ENCODE peak calls at places on chromosomes 11 and 22, in ten cellular contexts. One of them, this sample, is unnamed.
A peak's percentile ranks its signal among the peaks of the same experiment; 100 is the strongest.

GRCh38 chr22:23233746-23234408 is 53.6 kb downstream of the BCR start:
- DNase-seq in IMR-90: peak; percentile 92
- DNase-seq in fibroblast of lung: peak; percentile 82
- DNase-seq in neuronal stem cell: no peak
- DNase-seq in GM23338: no peak
- DNase-seq in HCT116: no peak
- DNase-seq in K562: peak; percentile 63
- DNase-seq in neural progenitor cell: no peak
- DNase-seq in hepatocyte: peak; percentile 52
- DNase-seq in Karpas-422: no peak
- DNase-seq in this sample: peak; percentile 93

GRCh38 chr11:123300874-123301695 is 106.0 kb upstream of the CLMP start:
- DNase-seq in IMR-90: peak; percentile 68
- DNase-seq in fibroblast of lung: peak; percentile 70
- DNase-seq in neuronal stem cell: no peak
- DNase-seq in GM23338: no peak
- DNase-seq in HCT116: peak; percentile 63
- DNase-seq in K562: no peak
- DNase-seq in neural progenitor cell: no peak
- DNase-seq in hepatocyte: no peak
- DNase-seq in Karpas-422: no peak
- DNase-seq in this sample: no peak

GRCh38 chr11:32316232-32316631 is 119.1 kb downstream of the WT1 start:
- DNase-seq in IMR-90: no peak
- DNase-seq in fibroblast of lung: no peak
- DNase-seq in neuronal stem cell: no peak
- DNase-seq in GM23338: no peak
- DNase-seq in HCT116: no peak
- DNase-seq in K562: no peak
- DNase-seq in neural progenitor cell: no peak
- DNase-seq in hepatocyte: no peak
- DNase-seq in Karpas-422: no peak
- DNase-seq in this sample: no peak

GRCh38 chr11:66347425-66348276 is at the start of gene B4GAT1:
- DNase-seq in IMR-90: peak; percentile 93
- DNase-seq in fibroblast of lung: peak; percentile 95
- DNase-seq in neuronal stem cell: peak; percentile 92
- DNase-seq in GM23338: peak; percentile 75
- DNase-seq in HCT116: peak; percentile 85
- DNase-seq in K562: peak; percentile 90
- DNase-seq in neural progenitor cell: peak; percentile 90
- DNase-seq in hepatocyte: peak; percentile 91
- DNase-seq in Karpas-422: peak; percentile 90
- DNase-seq in this sample: peak; percentile 95

GRCh38 chr11:124917115-124917637 is 1.9 kb upstream of the HEPN1 start:
- DNase-seq in IMR-90: peak; percentile 89
- DNase-seq in fibroblast of lung: peak; percentile 93
- DNase-seq in neuronal stem cell: no peak
- DNase-seq in GM23338: no peak
- DNase-seq in HCT116: no peak
- DNase-seq in K562: no peak
- DNase-seq in neural progenitor cell: no peak
- DNase-seq in hepatocyte: no peak
- DNase-seq in Karpas-422: no peak
- DNase-seq in this sample: no peak

GRCh38 chr22:21044931-21045584 is 688 bp upstream of the LRRC74B start:
- DNase-seq in IMR-90: peak; percentile 65
- DNase-seq in fibroblast of lung: peak; percentile 57
- DNase-seq in neuronal stem cell: no peak
- DNase-seq in GM23338: peak; percentile 28
- DNase-seq in HCT116: no peak
- DNase-seq in K562: peak; percentile 73
- DNase-seq in neural progenitor cell: peak; percentile 21
- DNase-seq in hepatocyte: no peak
- DNase-seq in Karpas-422: peak; percentile 88
- DNase-seq in this sample: peak; percentile 90

GRCh38 chr11:95228081-95228859 is 2.7 kb downstream of the SESN3 start:
- DNase-seq in IMR-90: no peak
- DNase-seq in fibroblast of lung: peak; percentile 35
- DNase-seq in neuronal stem cell: no peak
- DNase-seq in GM23338: no peak
- DNase-seq in HCT116: no peak
- DNase-seq in K562: no peak
- DNase-seq in neural progenitor cell: no peak
- DNase-seq in hepatocyte: no peak
- DNase-seq in Karpas-422: no peak
- DNase-seq in this sample: peak; percentile 73

GRCh38 chr22:32411388-32411787 is 659 bp downstream of the RTCB start:
- DNase-seq in IMR-90: peak; percentile 40
- DNase-seq in fibroblast of lung: peak; percentile 10
- DNase-seq in neuronal stem cell: no peak
- DNase-seq in GM23338: peak; percentile 50
- DNase-seq in HCT116: no peak
- DNase-seq in K562: no peak
- DNase-seq in neural progenitor cell: peak; percentile 4
- DNase-seq in hepatocyte: peak; percentile 54
- DNase-seq in Karpas-422: peak; percentile 60
- DNase-seq in this sample: no peak

GRCh38 chr11:67627788-67628624 is 1.7 kb downstream of the NUDT8 start:
- DNase-seq in IMR-90: no peak
- DNase-seq in fibroblast of lung: no peak
- DNase-seq in neuronal stem cell: no peak
- DNase-seq in GM23338: no peak
- DNase-seq in HCT116: no peak
- DNase-seq in K562: no peak
- DNase-seq in neural progenitor cell: no peak
- DNase-seq in hepatocyte: no peak
- DNase-seq in Karpas-422: no peak
- DNase-seq in this sample: peak; percentile 48
- H3K4me2 ChIP-seq in IMR-90: no peak overlapping the region
- H3K4me2 ChIP-seq in fibroblast of lung: no peak overlapping the region
- H3K4me2 ChIP-seq in neuronal stem cell: no peak overlapping the region
- H3K4me2 ChIP-seq in GM23338: no peak overlapping the region
- H3K4me2 ChIP-seq in HCT116: peak overlapping the region; percentile 92
- H3K4me2 ChIP-seq in K562: peak overlapping the region; percentile 83
- H3K4me2 ChIP-seq in neural progenitor cell: no peak overlapping the region
- H3K4me2 ChIP-seq in hepatocyte: no peak overlapping the region
- H3K4me2 ChIP-seq in Karpas-422: peak overlapping the region; percentile 68
- H3K4me2 ChIP-seq in this sample: no peak overlapping the region

DNA sequence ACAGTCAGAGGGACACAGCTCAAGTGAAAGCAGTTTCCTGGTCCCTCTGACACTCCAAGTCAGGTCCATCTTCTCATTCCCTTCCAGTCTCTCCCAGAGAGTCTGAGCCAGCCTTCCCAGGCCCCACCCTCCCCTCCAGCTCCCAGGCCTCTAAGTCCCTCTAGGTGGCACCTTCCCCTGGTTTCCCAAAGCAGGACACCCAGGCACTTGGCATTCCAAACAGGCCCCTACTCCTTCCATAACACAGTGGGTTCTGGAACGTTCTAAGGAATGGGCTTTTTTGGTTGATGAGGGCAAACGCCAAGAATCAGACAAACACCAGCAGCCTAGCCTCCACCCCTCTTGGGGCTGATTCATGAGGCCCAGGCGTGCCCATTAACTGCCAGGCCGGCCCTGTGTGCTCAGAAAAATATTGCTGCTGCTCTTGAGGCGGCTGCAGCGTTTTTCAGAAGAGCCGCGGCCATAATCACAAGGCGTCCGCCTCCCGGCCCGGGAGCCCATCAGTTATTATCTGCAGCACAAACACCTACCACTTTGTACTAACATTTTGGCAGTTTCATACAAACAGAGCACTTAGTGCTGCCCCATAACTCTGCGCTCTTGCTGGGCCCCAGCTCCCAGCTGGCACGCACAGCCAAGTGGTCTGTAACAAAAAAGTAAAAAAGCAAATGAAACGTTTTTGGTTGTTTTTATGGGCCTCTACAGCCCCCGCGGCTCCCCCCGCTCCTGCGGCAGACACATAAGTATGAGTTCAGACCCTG is 418.6 kb downstream of the SOX6 start:
- DNase-seq in IMR-90: peak; percentile 32
- DNase-seq in fibroblast of lung: peak; percentile 54
- DNase-seq in neuronal stem cell: no peak
- DNase-seq in GM23338: peak; percentile 21
- DNase-seq in HCT116: no peak
- DNase-seq in K562: no peak
- DNase-seq in neural progenitor cell: no peak
- DNase-seq in hepatocyte: peak; percentile 38
- DNase-seq in Karpas-422: no peak
- DNase-seq in this sample: peak; percentile 89
- H3K4me3 ChIP-seq in IMR-90: no peak overlapping the region
- H3K4me3 ChIP-seq in fibroblast of lung: no peak overlapping the region
- H3K4me3 ChIP-seq in neuronal stem cell: no peak overlapping the region
- H3K4me3 ChIP-seq in GM23338: no peak overlapping the region
- H3K4me3 ChIP-seq in HCT116: no peak overlapping the region
- H3K4me3 ChIP-seq in K562: no peak overlapping the region
- H3K4me3 ChIP-seq in neural progenitor cell: no peak overlapping the region
- H3K4me3 ChIP-seq in hepatocyte: no peak overlapping the region
- H3K4me3 ChIP-seq in Karpas-422: no peak overlapping the region
- H3K4me3 ChIP-seq in this sample: peak overlapping the region; percentile 56

GRCh38 chr22:37165940-37166674 is 16.4 kb upstream of the IL2RB start:
- DNase-seq in IMR-90: no peak
- DNase-seq in fibroblast of lung: no peak
- DNase-seq in neuronal stem cell: no peak
- DNase-seq in GM23338: no peak
- DNase-seq in HCT116: no peak
- DNase-seq in K562: no peak
- DNase-seq in neural progenitor cell: no peak
- DNase-seq in hepatocyte: no peak
- DNase-seq in Karpas-422: no peak
- DNase-seq in this sample: peak; percentile 51
- H3K4me2 ChIP-seq in IMR-90: no peak overlapping the region
- H3K4me2 ChIP-seq in fibroblast of lung: no peak overlapping the region
- H3K4me2 ChIP-seq in neuronal stem cell: no peak overlapping the region
- H3K4me2 ChIP-seq in GM23338: no peak overlapping the region
- H3K4me2 ChIP-seq in HCT116: peak overlapping the region; percentile 68
- H3K4me2 ChIP-seq in K562: no peak overlapping the region
- H3K4me2 ChIP-seq in neural progenitor cell: no peak overlapping the region
- H3K4me2 ChIP-seq in hepatocyte: no peak overlapping the region
- H3K4me2 ChIP-seq in Karpas-422: no peak overlapping the region
- H3K4me2 ChIP-seq in this sample: no peak overlapping the region

DNA sequence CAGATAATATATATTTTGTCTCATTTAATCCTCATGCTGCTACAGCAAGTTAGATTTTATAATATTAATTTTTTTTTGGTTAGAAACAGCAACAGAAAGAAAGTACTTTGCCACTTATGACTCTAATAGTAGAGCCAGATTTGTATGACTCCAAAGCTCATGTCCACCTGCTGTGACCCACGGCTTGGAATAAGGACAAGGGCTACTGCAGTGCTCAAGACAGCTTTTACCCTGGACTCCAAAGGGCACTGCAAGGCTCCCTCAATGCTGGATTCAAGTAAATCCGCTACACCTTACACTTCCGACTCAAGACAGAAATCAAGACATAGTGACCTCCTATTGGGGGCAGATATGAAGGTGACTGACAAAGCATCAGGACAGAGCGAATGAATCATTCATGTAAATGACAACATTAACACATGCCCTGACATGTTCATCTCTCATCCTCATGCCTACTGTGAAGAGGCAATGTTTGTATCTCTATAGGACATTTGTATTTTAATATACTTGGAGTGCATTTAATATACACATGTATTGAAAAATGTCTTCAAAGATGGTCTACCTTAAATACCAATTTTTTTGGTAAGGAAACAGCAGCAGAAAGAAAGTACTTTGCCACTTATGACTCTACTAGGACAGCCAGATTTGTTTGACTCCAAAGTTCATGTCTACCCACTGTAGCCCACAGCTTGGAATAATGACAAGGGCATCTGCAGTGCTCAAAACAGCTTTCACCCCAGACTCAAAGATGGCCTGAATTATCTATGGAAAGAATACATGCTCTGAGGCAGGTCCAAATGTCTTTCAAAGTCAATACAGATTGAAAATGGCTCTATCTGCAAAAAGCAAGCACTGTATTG is 375.6 kb upstream of the CCDC90B start:
- DNase-seq in IMR-90: no peak
- DNase-seq in fibroblast of lung: no peak
- DNase-seq in neuronal stem cell: no peak
- DNase-seq in GM23338: no peak
- DNase-seq in HCT116: no peak
- DNase-seq in K562: no peak
- DNase-seq in neural progenitor cell: no peak
- DNase-seq in hepatocyte: no peak
- DNase-seq in Karpas-422: no peak
- DNase-seq in this sample: peak; percentile 31
- H3K4me3 ChIP-seq in IMR-90: no peak overlapping the region
- H3K4me3 ChIP-seq in fibroblast of lung: no peak overlapping the region
- H3K4me3 ChIP-seq in neuronal stem cell: no peak overlapping the region
- H3K4me3 ChIP-seq in GM23338: no peak overlapping the region
- H3K4me3 ChIP-seq in HCT116: no peak overlapping the region
- H3K4me3 ChIP-seq in K562: no peak overlapping the region
- H3K4me3 ChIP-seq in neural progenitor cell: no peak overlapping the region
- H3K4me3 ChIP-seq in hepatocyte: no peak overlapping the region
- H3K4me3 ChIP-seq in Karpas-422: no peak overlapping the region
- H3K4me3 ChIP-seq in this sample: no peak overlapping the region

GRCh38 chr11:83367745-83368144 is 81.6 kb upstream of the CCDC90B start:
- DNase-seq in IMR-90: no peak
- DNase-seq in fibroblast of lung: no peak
- DNase-seq in neuronal stem cell: no peak
- DNase-seq in GM23338: peak; percentile 20
- DNase-seq in HCT116: no peak
- DNase-seq in K562: no peak
- DNase-seq in neural progenitor cell: peak; percentile 65
- DNase-seq in hepatocyte: no peak
- DNase-seq in Karpas-422: no peak
- DNase-seq in this sample: no peak
- H3K4me2 ChIP-seq in IMR-90: no peak overlapping the region
- H3K4me2 ChIP-seq in fibroblast of lung: no peak overlapping the region
- H3K4me2 ChIP-seq in neuronal stem cell: no peak overlapping the region
- H3K4me2 ChIP-seq in GM23338: no peak overlapping the region
- H3K4me2 ChIP-seq in HCT116: no peak overlapping the region
- H3K4me2 ChIP-seq in K562: no peak overlapping the region
- H3K4me2 ChIP-seq in neural progenitor cell: peak overlapping the region; percentile 73
- H3K4me2 ChIP-seq in hepatocyte: peak overlapping the region; percentile 5
- H3K4me2 ChIP-seq in Karpas-422: no peak overlapping the region
- H3K4me2 ChIP-seq in this sample: no peak overlapping the region

GRCh38 chr22:46012182-46012880 is 35.4 kb upstream of the WNT7B start:
- DNase-seq in IMR-90: no peak
- DNase-seq in fibroblast of lung: no peak
- DNase-seq in neuronal stem cell: no peak
- DNase-seq in GM23338: no peak
- DNase-seq in HCT116: no peak
- DNase-seq in K562: no peak
- DNase-seq in neural progenitor cell: no peak
- DNase-seq in hepatocyte: no peak
- DNase-seq in Karpas-422: no peak
- DNase-seq in this sample: peak; percentile 51
- H3K4me3 ChIP-seq in IMR-90: no peak overlapping the region
- H3K4me3 ChIP-seq in fibroblast of lung: no peak overlapping the region
- H3K4me3 ChIP-seq in neuronal stem cell: no peak overlapping the region
- H3K4me3 ChIP-seq in GM23338: no peak overlapping the region
- H3K4me3 ChIP-seq in HCT116: no peak overlapping the region
- H3K4me3 ChIP-seq in K562: no peak overlapping the region
- H3K4me3 ChIP-seq in neural progenitor cell: no peak overlapping the region
- H3K4me3 ChIP-seq in hepatocyte: no peak overlapping the region
- H3K4me3 ChIP-seq in Karpas-422: no peak overlapping the region
- H3K4me3 ChIP-seq in this sample: no peak overlapping the region

This sample was measured in osteoblast.